ENCODE peak calls at places on chromosomes 13 and 19, in nine cellular contexts. P, X, M, C, E, Y, I, U and F are unnamed samples. For H3K79me2, the result is how much of the 10 kb centered on the place peaks cover.

GRCh38 chr13:113897161-113897560 is 33.3 kb upstream of the GAS6 start:
- DNase-seq in P (no peak), X (peak), M (no peak), C (peak), E (no peak), Y (no peak), I (no peak), U (no peak), F (peak)

GRCh38 chr19:1224047-1224825 is 13.6 kb downstream of the CBARP start:
- DNase-seq in P (no peak), X (no peak), M (no peak), C (no peak), E (no peak), Y (no peak), I (no peak), U (no peak), F (no peak)

GRCh38 chr13:37414667-37415066 is 183.9 kb downstream of the POSTN start:
- DNase-seq in P (peak), X (no peak), M (no peak), C (no peak), E (peak), Y (no peak), I (no peak), U (no peak), F (no peak)

GRCh38 chr19:17676295-17676694 is 11.9 kb downstream of the UNC13A start:
- DNase-seq in P (no peak), X (no peak), M (no peak), C (no peak), E (no peak), Y (no peak), I (no peak), U (no peak), F (no peak)

GRCh38 chr19:37468961-37469777 is at the start of gene ZNF570:
- DNase-seq in P (peak), X (no peak), M (peak), C (peak), E (peak), Y (peak), I (no peak), U (peak), F (peak)

GRCh38 chr19:13834308-13834790 is 39.1 kb downstream of the ZSWIM4 start:
- DNase-seq in P (no peak), X (no peak), M (no peak), C (peak), E (no peak), Y (no peak), I (no peak), U (peak), F (peak)

GRCh38 chr19:9132422-9132821 is 5.7 kb upstream of the OR7G3 start:
- DNase-seq in P (no peak), X (no peak), M (no peak), C (no peak), E (no peak), Y (no peak), I (no peak), U (no peak), F (no peak)

GRCh38 chr19:29785955-29786589 is 25.7 kb upstream of the CCNE1 start:
- DNase-seq in P (no peak), X (peak), M (no peak), C (no peak), E (peak), Y (peak), I (peak), U (no peak), F (no peak)

GRCh38 chr13:86002921-86003488 is 203.8 kb upstream of the SLITRK6 start:
- DNase-seq in P (peak), X (no peak), M (no peak), C (no peak), E (no peak), Y (no peak), I (no peak), U (no peak), F (no peak)

GRCh38 chr19:2885736-2886135 is 15.0 kb upstream of the ZNF57 start:
- DNase-seq in P (no peak), X (no peak), M (no peak), C (no peak), E (no peak), Y (no peak), I (no peak), U (no peak), F (no peak)

GRCh38 chr13:52447815-52448552 is 2.5 kb downstream of the VPS36 start:
- DNase-seq in P (peak), X (no peak), M (no peak), C (no peak), E (peak), Y (no peak), I (no peak), U (no peak), F (no peak)

GRCh38 chr13:44368062-44368591 is 5.5 kb upstream of the SERP2 start:
- DNase-seq in P (no peak), X (no peak), M (peak), C (peak), E (no peak), Y (no peak), I (no peak), U (peak), F (no peak)

GRCh38 chr19:10749435-10750384 is 31.8 kb downstream of the DNM2 start:
- DNase-seq in P (no peak), X (no peak), M (no peak), C (no peak), E (no peak), Y (no peak), I (no peak), U (no peak), F (no peak)

GRCh38 chr13:21124853-21125252 is 51.5 kb downstream of the SKA3 start:
- DNase-seq in P (peak), X (no peak), M (peak), C (peak), E (peak), Y (no peak), I (no peak), U (peak), F (peak)

GRCh38 chr19:19263886-19264487 is 9.1 kb downstream of the TM6SF2 start:
- DNase-seq in P (no peak), X (no peak), M (no peak), C (no peak), E (no peak), Y (no peak), I (no peak), U (no peak), F (no peak)

GRCh38 chr19:45782820-45783785 is 813 bp upstream of the DMPK start:
- DNase-seq in P (no peak), X (no peak), M (peak), C (peak), E (no peak), Y (no peak), I (no peak), U (no peak), F (peak)

GRCh38 chr19:18762125-18763023 is 28.7 kb downstream of the COMP start:
- DNase-seq in P (no peak), X (no peak), M (peak), C (peak), E (peak), Y (no peak), I (peak), U (peak), F (peak)

GRCh38 chr19:13149628-13150186 is 468 bp downstream of the STX10 start:
- DNase-seq in P (peak), X (peak), M (peak), C (peak), E (peak), Y (peak), I (no peak), U (peak), F (peak)

GRCh38 chr13:35720690-35721554 is 244.4 kb upstream of the MAB21L1 start:
- DNase-seq in P (peak), X (no peak), M (peak), C (peak), E (peak), Y (peak), I (peak), U (peak), F (peak)

GRCh38 chr19:35303357-35303915 is 11.5 kb downstream of the MAG start:
- DNase-seq in P (no peak), X (no peak), M (no peak), C (no peak), E (no peak), Y (no peak), I (no peak), U (no peak), F (no peak)

GRCh38 chr19:43618921-43619261 is 538 bp downstream of the ZNF428 start:
- DNase-seq in P (no peak), X (peak), M (peak), C (peak), E (no peak), Y (peak), I (no peak), U (peak), F (peak)

GRCh38 chr19:3908266-3909054 is 24.4 kb upstream of the NMRK2 start:
- DNase-seq in P (no peak), X (no peak), M (no peak), C (no peak), E (no peak), Y (no peak), I (no peak), U (no peak), F (no peak)
- H2AFZ ChIP-seq in P (no peak), X (no peak), M (no peak), C (no peak), E (no peak), Y (no peak), I (no peak), U (no peak), F (no peak)

DNA sequence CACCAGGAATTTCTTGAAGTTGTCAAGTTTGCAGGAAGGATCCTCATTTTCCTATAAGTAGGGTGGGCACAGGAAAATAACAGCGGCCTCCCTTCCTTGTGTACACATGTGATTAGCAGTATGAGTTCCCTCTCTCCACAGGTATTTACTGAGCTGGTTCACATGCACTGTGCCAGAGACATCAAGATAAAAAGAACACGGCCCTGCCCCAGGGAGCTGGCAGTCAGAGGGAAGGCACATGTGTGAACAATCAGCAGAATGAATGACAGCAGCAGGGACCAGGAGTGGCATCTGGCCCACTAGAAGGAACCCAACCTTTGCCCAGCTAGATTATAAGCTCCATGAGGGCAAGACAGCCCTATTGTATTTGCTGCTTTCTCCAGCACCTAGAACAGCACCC is 13.9 kb downstream of the DOCK9 start:
- DNase-seq in P (no peak), X (no peak), M (no peak), C (no peak), E (no peak), Y (no peak), I (no peak), U (no peak), F (no peak)
- H3K79me2 ChIP-seq in P (under half), X (under half), M (under half), C (under half), E (under half), Y (under half), I (under half), U (under half), F (under half)

DNA sequence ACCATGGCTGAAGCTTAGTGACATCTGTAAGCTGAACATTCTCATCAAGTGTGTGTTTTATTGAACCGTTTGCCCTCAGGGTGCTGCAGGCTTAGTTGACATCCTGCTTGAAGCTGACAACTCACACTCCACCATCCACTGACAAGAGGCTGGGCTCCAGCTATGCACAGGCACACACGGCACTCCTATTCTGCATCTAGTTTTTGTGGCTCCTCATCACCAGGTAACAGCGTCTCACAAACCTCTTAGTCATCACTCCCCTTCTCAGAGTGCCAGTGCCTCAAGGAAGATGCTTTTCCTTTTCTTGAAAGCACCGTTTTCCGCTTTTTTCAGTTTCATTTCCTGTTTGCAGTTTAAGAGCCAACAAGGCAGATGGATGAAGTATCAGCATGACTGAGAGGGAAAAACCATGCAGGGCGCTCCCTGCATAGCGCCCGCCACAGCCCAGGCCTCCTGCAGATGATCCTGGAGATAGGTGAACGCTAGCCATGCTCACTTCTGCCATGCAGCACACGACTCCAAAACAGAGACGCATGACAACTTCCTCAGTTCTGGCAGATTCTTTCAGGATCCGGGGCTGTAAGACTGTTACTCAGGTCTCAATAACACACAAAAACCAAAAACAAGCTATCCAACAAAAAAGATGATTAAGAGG is 491.3 kb downstream of the COG6 start:
- DNase-seq in P (no peak), X (no peak), M (peak), C (no peak), E (no peak), Y (peak), I (no peak), U (no peak), F (no peak)
- TF ChIP-seq EZH2phosphoT487 in P (no peak), X (no peak), M (no peak), C (no peak), E (no peak), Y (no peak), I (no peak), U (no peak), F (no peak)

GRCh38 chr19:48970923-48971395 is 5.8 kb downstream of the FTL start:
- DNase-seq in P (peak), X (peak), M (peak), C (peak), E (peak), Y (peak), I (no peak), U (peak), F (peak)
- H2AFZ ChIP-seq in P (no peak), X (no peak), M (no peak), C (no peak), E (no peak), Y (no peak), I (no peak), U (no peak), F (no peak)

GRCh38 chr13:50919291-50919690 is 9.7 kb downstream of the RNASEH2B start:
- DNase-seq in P (no peak), X (no peak), M (no peak), C (no peak), E (no peak), Y (no peak), I (no peak), U (no peak), F (no peak)
- H3K79me2 ChIP-seq in P (under half), X (half or more), M (half or more), C (half or more), E (half or more), Y (half or more), I (half or more), U (half or more), F (half or more)

GRCh38 chr13:33637978-33638743 is 179.8 kb upstream of the RFC3 start:
- DNase-seq in P (no peak), X (no peak), M (no peak), C (peak), E (peak), Y (no peak), I (no peak), U (no peak), F (peak)
- TF ChIP-seq EZH2phosphoT487 in P (no peak), X (no peak), M (no peak), C (no peak), E (no peak), Y (no peak), I (no peak), U (no peak), F (no peak)

GRCh38 chr19:5778402-5778801 is 6.1 kb downstream of the PRR22 start:
- DNase-seq in P (no peak), X (no peak), M (no peak), C (no peak), E (no peak), Y (no peak), I (no peak), U (no peak), F (no peak)
- H2AFZ ChIP-seq in P (no peak), X (no peak), M (no peak), C (no peak), E (no peak), Y (no peak), I (no peak), U (no peak), F (no peak)

DNA sequence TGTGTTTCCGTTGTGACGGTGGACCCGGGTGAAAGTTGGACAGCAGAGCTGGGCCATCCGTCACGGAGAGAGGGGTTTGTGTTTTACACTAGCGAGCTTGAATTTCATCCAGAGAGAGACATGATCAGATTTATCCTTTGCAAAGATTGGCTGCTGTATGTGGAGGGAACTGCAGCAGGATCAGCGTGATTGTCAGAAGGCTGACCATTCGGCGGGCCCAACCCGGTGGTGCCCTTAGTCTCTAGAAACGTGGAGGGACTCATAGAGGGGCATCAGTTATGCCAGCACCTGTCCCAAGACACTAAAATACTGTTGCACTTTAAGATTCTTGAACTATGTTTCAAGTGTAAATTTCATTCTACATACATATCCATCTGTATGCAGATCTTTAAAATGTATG is 6.9 kb downstream of the FAM124A start:
- DNase-seq in P (no peak), X (no peak), M (no peak), C (no peak), E (no peak), Y (no peak), I (no peak), U (no peak), F (no peak)
- H3K79me2 ChIP-seq in P (half or more), X (under half), M (under half), C (under half), E (half or more), Y (under half), I (under half), U (under half), F (under half)

DNA sequence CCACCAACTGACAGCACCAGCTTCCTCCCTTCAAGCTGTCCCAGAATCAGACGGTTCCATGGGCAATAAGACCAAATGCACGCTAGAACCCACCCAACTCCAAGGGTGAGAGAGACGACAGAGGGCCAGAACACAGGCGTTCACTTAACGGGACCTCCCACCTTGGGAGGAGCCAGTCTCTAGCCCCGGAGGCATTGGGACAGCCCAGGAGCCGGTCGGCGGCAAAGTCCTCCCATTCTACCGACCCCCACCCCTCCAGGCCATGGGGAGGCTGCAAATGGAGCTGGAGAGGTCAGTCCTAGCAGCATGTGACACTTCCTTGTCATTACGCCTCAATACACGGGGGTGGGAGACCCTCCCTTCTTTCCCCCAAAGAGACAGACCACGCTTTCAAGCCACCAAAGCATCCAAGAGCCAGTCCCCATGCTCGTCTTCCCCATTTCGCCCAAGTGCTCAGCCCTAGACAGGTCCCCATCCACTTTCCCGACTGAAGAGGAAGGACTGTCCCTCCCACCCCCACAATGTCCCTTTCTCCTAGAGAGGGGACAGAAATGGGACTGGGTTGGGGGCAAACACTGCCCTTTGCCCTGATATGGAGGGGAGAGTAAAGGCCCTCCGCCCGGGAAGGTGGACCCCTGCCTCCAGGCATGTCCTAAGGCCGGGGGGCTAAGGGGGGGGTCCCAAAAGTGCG is 967 bp downstream of the KHSRP start:
- DNase-seq in P (peak), X (peak), M (peak), C (peak), E (peak), Y (peak), I (no peak), U (peak), F (peak)
- TF ChIP-seq EZH2phosphoT487 in P (no peak), X (no peak), M (no peak), C (no peak), E (no peak), Y (no peak), I (no peak), U (no peak), F (no peak)

DNA sequence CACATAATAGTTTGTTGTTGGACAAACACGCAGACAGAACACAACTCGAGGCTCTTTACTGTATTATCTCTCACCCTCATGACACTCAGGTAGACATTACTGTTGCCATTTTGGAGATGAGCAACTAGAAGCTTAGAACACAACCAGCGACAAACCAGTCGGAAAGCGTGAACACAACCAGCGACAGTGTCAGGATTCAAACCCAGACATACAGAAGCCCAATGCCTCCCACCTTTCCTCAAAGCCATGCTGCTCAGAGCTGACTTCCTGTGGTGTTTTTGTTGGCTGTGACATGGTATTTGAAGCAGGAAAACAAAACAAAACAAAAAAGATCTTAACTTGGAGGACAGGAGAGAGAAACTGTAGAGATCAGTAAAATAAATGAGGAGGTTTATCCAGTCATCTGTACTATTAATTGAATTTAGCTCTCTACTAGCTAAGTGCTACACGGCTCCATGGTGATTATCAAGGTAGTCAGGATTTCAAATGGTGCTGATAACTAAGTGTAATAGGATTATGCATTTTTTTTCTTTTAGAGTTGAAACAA is 92.1 kb downstream of the STARD13 start:
- DNase-seq in P (peak), X (no peak), M (peak), C (no peak), E (peak), Y (no peak), I (no peak), U (no peak), F (no peak)
- H2AFZ ChIP-seq in P (no peak), X (no peak), M (no peak), C (no peak), E (no peak), Y (no peak), I (no peak), U (no peak), F (no peak)